ENCODE peak calls at places on chromosomes 11 and 22, in nine cellular contexts. One of them, this sample, is unnamed.

GRCh38 chr11:129787518-129787917 is 28.1 kb upstream of the TMEM45B start:
- DNase-seq in thyroid gland: no peak
- DNase-seq in uterus: no peak
- DNase-seq in Peyer's patch: no peak
- DNase-seq in A549: no peak
- DNase-seq in right lobe of liver: no peak
- DNase-seq in IMR-90: no peak
- DNase-seq in esophagus squamous epithelium: no peak
- DNase-seq in sigmoid colon: no peak
- DNase-seq in this sample: no peak

GRCh38 chr22:50004923-50005322 is 7.6 kb downstream of the IL17REL start:
- DNase-seq in sigmoid colon: no peak
- DNase-seq in IMR-90: no peak
- DNase-seq in A549: no peak
- DNase-seq in uterus: no peak
- DNase-seq in Peyer's patch: no peak
- DNase-seq in esophagus squamous epithelium: no peak
- DNase-seq in right lobe of liver: no peak
- DNase-seq in thyroid gland: no peak
- DNase-seq in this sample: no peak

GRCh38 chr11:3153291-3153861 is 11.7 kb downstream of the OSBPL5 start:
- DNase-seq in right lobe of liver: no peak
- DNase-seq in sigmoid colon: peak
- DNase-seq in IMR-90: peak
- DNase-seq in A549: no peak
- DNase-seq in esophagus squamous epithelium: no peak
- DNase-seq in thyroid gland: peak
- DNase-seq in uterus: peak
- DNase-seq in Peyer's patch: peak
- DNase-seq in this sample: peak

GRCh38 chr11:82776377-82776776 is 42.7 kb upstream of the FAM181B start:
- DNase-seq in uterus: no peak
- DNase-seq in thyroid gland: no peak
- DNase-seq in esophagus squamous epithelium: no peak
- DNase-seq in right lobe of liver: no peak
- DNase-seq in A549: no peak
- DNase-seq in sigmoid colon: no peak
- DNase-seq in IMR-90: no peak
- DNase-seq in Peyer's patch: no peak
- DNase-seq in this sample: no peak

GRCh38 chr11:127420139-127420538 is 419.6 kb upstream of the KIRREL3 start:
- DNase-seq in IMR-90: no peak
- DNase-seq in right lobe of liver: no peak
- DNase-seq in sigmoid colon: no peak
- DNase-seq in uterus: no peak
- DNase-seq in A549: no peak
- DNase-seq in esophagus squamous epithelium: no peak
- DNase-seq in thyroid gland: no peak
- DNase-seq in Peyer's patch: no peak
- DNase-seq in this sample: no peak

GRCh38 chr11:126528075-126528474 is 172.6 kb downstream of the ST3GAL4 start:
- DNase-seq in esophagus squamous epithelium: no peak
- DNase-seq in A549: no peak
- DNase-seq in right lobe of liver: no peak
- DNase-seq in Peyer's patch: no peak
- DNase-seq in uterus: no peak
- DNase-seq in sigmoid colon: peak
- DNase-seq in thyroid gland: no peak
- DNase-seq in IMR-90: no peak
- DNase-seq in this sample: no peak

GRCh38 chr22:20536590-20537324 is 29.3 kb downstream of the MED15 start:
- DNase-seq in sigmoid colon: no peak
- DNase-seq in right lobe of liver: no peak
- DNase-seq in Peyer's patch: no peak
- DNase-seq in esophagus squamous epithelium: no peak
- DNase-seq in IMR-90: no peak
- DNase-seq in A549: no peak
- DNase-seq in uterus: no peak
- DNase-seq in thyroid gland: no peak
- DNase-seq in this sample: no peak

GRCh38 chr11:86180415-86180814 is 64.1 kb upstream of the EED start:
- DNase-seq in thyroid gland: no peak
- DNase-seq in A549: no peak
- DNase-seq in uterus: no peak
- DNase-seq in sigmoid colon: no peak
- DNase-seq in IMR-90: no peak
- DNase-seq in Peyer's patch: no peak
- DNase-seq in right lobe of liver: no peak
- DNase-seq in esophagus squamous epithelium: no peak
- DNase-seq in this sample: no peak

GRCh38 chr11:17979770-17980371 is 33.0 kb downstream of the SERGEF start:
- DNase-seq in uterus: peak
- DNase-seq in right lobe of liver: no peak
- DNase-seq in Peyer's patch: peak
- DNase-seq in IMR-90: peak
- DNase-seq in esophagus squamous epithelium: no peak
- DNase-seq in A549: peak
- DNase-seq in sigmoid colon: no peak
- DNase-seq in thyroid gland: peak
- DNase-seq in this sample: peak

GRCh38 chr11:44032304-44033085 is 15.3 kb upstream of the ACCSL start:
- DNase-seq in right lobe of liver: no peak
- DNase-seq in uterus: peak
- DNase-seq in A549: no peak
- DNase-seq in thyroid gland: peak
- DNase-seq in IMR-90: peak
- DNase-seq in sigmoid colon: no peak
- DNase-seq in esophagus squamous epithelium: no peak
- DNase-seq in Peyer's patch: peak
- DNase-seq in this sample: peak

GRCh38 chr11:78339945-78340344 is 77.7 kb downstream of the GAB2 start:
- DNase-seq in IMR-90: no peak
- DNase-seq in uterus: no peak
- DNase-seq in sigmoid colon: no peak
- DNase-seq in right lobe of liver: no peak
- DNase-seq in thyroid gland: no peak
- DNase-seq in Peyer's patch: no peak
- DNase-seq in A549: no peak
- DNase-seq in esophagus squamous epithelium: no peak
- DNase-seq in this sample: no peak

GRCh38 chr22:46737105-46737975 is 712 bp downstream of the CERK start:
- DNase-seq in esophagus squamous epithelium: no peak
- DNase-seq in Peyer's patch: peak
- DNase-seq in uterus: no peak
- DNase-seq in right lobe of liver: no peak
- DNase-seq in A549: peak
- DNase-seq in thyroid gland: peak
- DNase-seq in IMR-90: peak
- DNase-seq in sigmoid colon: no peak
- DNase-seq in this sample: peak

GRCh38 chr11:21839870-21840269 is 353.0 kb upstream of the ANO5 start:
- DNase-seq in sigmoid colon: no peak
- DNase-seq in IMR-90: no peak
- DNase-seq in Peyer's patch: no peak
- DNase-seq in thyroid gland: no peak
- DNase-seq in right lobe of liver: no peak
- DNase-seq in uterus: no peak
- DNase-seq in A549: no peak
- DNase-seq in esophagus squamous epithelium: no peak
- DNase-seq in this sample: no peak

GRCh38 chr22:32411388-32411787 is 659 bp downstream of the RTCB start:
- DNase-seq in Peyer's patch: peak
- DNase-seq in IMR-90: peak
- DNase-seq in right lobe of liver: no peak
- DNase-seq in thyroid gland: no peak
- DNase-seq in sigmoid colon: no peak
- DNase-seq in A549: no peak
- DNase-seq in esophagus squamous epithelium: no peak
- DNase-seq in uterus: no peak
- DNase-seq in this sample: no peak

GRCh38 chr22:36998620-36999351 is 20.5 kb downstream of the TST start:
- DNase-seq in Peyer's patch: peak
- DNase-seq in uterus: no peak
- DNase-seq in sigmoid colon: no peak
- DNase-seq in right lobe of liver: no peak
- DNase-seq in IMR-90: peak
- DNase-seq in esophagus squamous epithelium: no peak
- DNase-seq in A549: no peak
- DNase-seq in thyroid gland: no peak
- DNase-seq in this sample: no peak

GRCh38 chr11:82818399-82819043 is 81.7 kb downstream of the PRCP start:
- DNase-seq in uterus: no peak
- DNase-seq in sigmoid colon: no peak
- DNase-seq in esophagus squamous epithelium: no peak
- DNase-seq in Peyer's patch: no peak
- DNase-seq in thyroid gland: no peak
- DNase-seq in right lobe of liver: no peak
- DNase-seq in A549: no peak
- DNase-seq in IMR-90: no peak
- DNase-seq in this sample: no peak

GRCh38 chr11:73951797-73952196 is 971 bp downstream of the DNAJB13 start:
- DNase-seq in Peyer's patch: no peak
- DNase-seq in uterus: no peak
- DNase-seq in thyroid gland: no peak
- DNase-seq in A549: no peak
- DNase-seq in esophagus squamous epithelium: no peak
- DNase-seq in right lobe of liver: no peak
- DNase-seq in sigmoid colon: peak
- DNase-seq in IMR-90: peak
- DNase-seq in this sample: no peak

DNA sequence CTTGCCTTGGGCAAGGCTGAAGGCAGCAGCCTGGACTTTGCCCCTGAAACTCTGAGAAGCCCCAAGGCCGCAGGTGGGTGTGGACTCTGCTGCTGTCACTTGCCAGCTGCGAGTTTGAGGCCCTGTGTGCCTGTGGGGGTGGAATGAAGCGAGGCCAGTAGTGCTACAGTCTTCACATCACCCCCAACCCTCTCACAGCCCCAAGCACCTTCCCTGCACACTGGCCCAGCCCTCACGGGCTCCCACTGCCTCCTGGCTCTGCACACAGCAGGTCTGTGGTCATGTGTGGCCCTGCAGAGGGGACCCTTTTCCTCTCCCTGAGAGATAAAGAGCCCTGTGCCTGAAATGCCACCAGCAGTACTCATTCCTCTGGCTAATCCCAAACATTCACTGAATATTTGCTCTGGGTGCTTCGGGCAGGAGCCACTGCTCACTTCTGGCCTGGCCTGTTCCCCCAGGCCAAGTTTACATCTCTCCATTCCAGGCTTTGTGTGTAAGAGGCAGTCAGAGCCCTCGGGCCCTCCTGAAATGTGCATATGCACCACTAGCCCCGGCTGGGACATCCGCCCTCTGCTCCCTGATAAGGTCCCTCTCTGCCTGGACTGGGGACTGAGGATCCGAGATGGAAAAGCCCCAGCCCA is 17.7 kb downstream of the MGAT3 start:
- DNase-seq in sigmoid colon: no peak
- DNase-seq in IMR-90: peak
- DNase-seq in Peyer's patch: peak
- DNase-seq in right lobe of liver: no peak
- DNase-seq in thyroid gland: no peak
- DNase-seq in A549: no peak
- DNase-seq in uterus: no peak
- DNase-seq in esophagus squamous epithelium: no peak
- DNase-seq in this sample: no peak
- TF ChIP-seq POLR2A in sigmoid colon: no peak
- TF ChIP-seq POLR2A in IMR-90: no peak
- TF ChIP-seq POLR2A in Peyer's patch: no peak
- TF ChIP-seq POLR2A in right lobe of liver: no peak
- TF ChIP-seq POLR2A in thyroid gland: no peak
- TF ChIP-seq POLR2A in A549: no peak
- TF ChIP-seq POLR2A in uterus: no peak
- TF ChIP-seq POLR2A in esophagus squamous epithelium: no peak
- TF ChIP-seq POLR2A in this sample: no peak

GRCh38 chr11:59756845-59757244 is 1.7 kb downstream of the STX3 start:
- DNase-seq in Peyer's patch: peak
- DNase-seq in right lobe of liver: no peak
- DNase-seq in IMR-90: peak
- DNase-seq in thyroid gland: peak
- DNase-seq in uterus: peak
- DNase-seq in A549: peak
- DNase-seq in sigmoid colon: peak
- DNase-seq in esophagus squamous epithelium: no peak
- DNase-seq in this sample: peak
- H3K4me3 ChIP-seq in Peyer's patch: peak
- H3K4me3 ChIP-seq in right lobe of liver: no peak
- H3K4me3 ChIP-seq in IMR-90: no peak
- H3K4me3 ChIP-seq in thyroid gland: no peak
- H3K4me3 ChIP-seq in uterus: no peak
- H3K4me3 ChIP-seq in A549: peak
- H3K4me3 ChIP-seq in sigmoid colon: no peak
- H3K4me3 ChIP-seq in esophagus squamous epithelium: no peak
- H3K4me3 ChIP-seq in this sample: no peak

DNA sequence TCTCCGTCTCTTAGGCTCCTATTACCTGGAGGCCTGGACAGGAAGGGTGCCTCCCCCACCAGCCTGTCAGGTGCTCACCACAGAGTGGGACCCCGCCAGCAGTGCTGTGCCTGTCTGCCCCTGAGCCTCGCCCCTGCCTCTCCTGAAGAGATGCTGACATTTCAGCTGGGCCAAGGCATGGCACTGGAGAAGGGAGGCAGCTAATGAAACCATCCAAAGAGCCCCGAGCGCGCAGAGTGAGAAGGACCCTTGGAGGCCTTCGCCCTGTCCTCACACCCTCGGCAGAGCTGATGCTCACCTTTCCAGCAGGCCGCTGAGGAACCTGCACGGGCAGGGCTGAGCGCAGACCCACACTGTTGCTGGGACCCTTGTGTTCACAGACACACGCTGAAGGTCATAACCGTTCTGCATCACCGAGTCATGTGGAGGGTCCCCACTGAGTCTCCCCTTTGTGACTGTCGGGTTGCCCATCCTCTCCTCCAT is 2.1 kb upstream of the LRFN4 start:
- DNase-seq in Peyer's patch: no peak
- DNase-seq in IMR-90: no peak
- DNase-seq in esophagus squamous epithelium: no peak
- DNase-seq in thyroid gland: peak
- DNase-seq in sigmoid colon: peak
- DNase-seq in uterus: no peak
- DNase-seq in right lobe of liver: no peak
- DNase-seq in A549: no peak
- DNase-seq in this sample: no peak
- H3K27ac ChIP-seq in Peyer's patch: no peak
- H3K27ac ChIP-seq in IMR-90: no peak
- H3K27ac ChIP-seq in esophagus squamous epithelium: no peak
- H3K27ac ChIP-seq in thyroid gland: no peak
- H3K27ac ChIP-seq in sigmoid colon: no peak
- H3K27ac ChIP-seq in uterus: no peak
- H3K27ac ChIP-seq in right lobe of liver: no peak
- H3K27ac ChIP-seq in A549: peak
- H3K27ac ChIP-seq in this sample: no peak

GRCh38 chr22:26512149-26512793 is at the start of gene TFIP11:
- DNase-seq in uterus: peak
- DNase-seq in A549: peak
- DNase-seq in right lobe of liver: peak
- DNase-seq in Peyer's patch: peak
- DNase-seq in thyroid gland: peak
- DNase-seq in sigmoid colon: peak
- DNase-seq in esophagus squamous epithelium: peak
- DNase-seq in IMR-90: peak
- DNase-seq in this sample: peak
- TF ChIP-seq POLR2A in uterus: peak
- TF ChIP-seq POLR2A in A549: peak
- TF ChIP-seq POLR2A in right lobe of liver: peak
- TF ChIP-seq POLR2A in Peyer's patch: peak
- TF ChIP-seq POLR2A in thyroid gland: peak
- TF ChIP-seq POLR2A in sigmoid colon: peak
- TF ChIP-seq POLR2A in esophagus squamous epithelium: peak
- TF ChIP-seq POLR2A in IMR-90: peak
- TF ChIP-seq POLR2A in this sample: no peak

GRCh38 chr22:30015229-30015797 is 65.0 kb upstream of the HORMAD2 start:
- DNase-seq in A549: no peak
- DNase-seq in esophagus squamous epithelium: no peak
- DNase-seq in sigmoid colon: no peak
- DNase-seq in right lobe of liver: no peak
- DNase-seq in IMR-90: peak
- DNase-seq in thyroid gland: no peak
- DNase-seq in Peyer's patch: no peak
- DNase-seq in uterus: no peak
- DNase-seq in this sample: no peak
- H3K4me3 ChIP-seq in A549: no peak
- H3K4me3 ChIP-seq in esophagus squamous epithelium: no peak
- H3K4me3 ChIP-seq in sigmoid colon: no peak
- H3K4me3 ChIP-seq in right lobe of liver: no peak
- H3K4me3 ChIP-seq in IMR-90: no peak
- H3K4me3 ChIP-seq in thyroid gland: no peak
- H3K4me3 ChIP-seq in Peyer's patch: no peak
- H3K4me3 ChIP-seq in uterus: no peak
- H3K4me3 ChIP-seq in this sample: no peak